ENCODE peak calls at places on chromosomes 6 and 20, in seven cellular contexts. Z is heart left ventricle, N is left lung, C is tibial nerve, I is GM23338, G is upper lobe of right lung, S is IMR-90. K is an unnamed sample.

GRCh38 chr6:168525926-168526630 is 85.1 kb downstream of the SMOC2 start:
- DNase-seq in Z (no peak), N (no peak), C (no peak), I (no peak), G (no peak), S (no peak), K (no peak)

GRCh38 chr6:77536701-77537100 is 73.4 kb upstream of the HTR1B start:
- DNase-seq in Z (no peak), N (no peak), C (no peak), I (no peak), G (no peak), S (no peak), K (no peak)

GRCh38 chr6:489001-489400 is 97.4 kb downstream of the IRF4 start:
- DNase-seq in Z (no peak), N (no peak), C (no peak), I (no peak), G (no peak), S (no peak), K (no peak)

GRCh38 chr6:152981989-152982767 is 663 bp downstream of the FBXO5 start:
- DNase-seq in Z (peak), N (no peak), C (no peak), I (peak), G (peak), S (no peak), K (peak)

GRCh38 chr6:12654107-12654506 is 62.5 kb upstream of the PHACTR1 start:
- DNase-seq in Z (no peak), N (no peak), C (no peak), I (no peak), G (no peak), S (no peak), K (no peak)

GRCh38 chr6:33898771-33899170 is 95.0 kb upstream of the MLN start:
- DNase-seq in Z (no peak), N (no peak), C (no peak), I (no peak), G (no peak), S (no peak), K (no peak)

GRCh38 chr6:112337209-112337638 is 9.9 kb upstream of the RFPL4B start:
- DNase-seq in Z (peak), N (peak), C (peak), I (peak), G (no peak), S (peak), K (peak)

GRCh38 chr6:157110620-157111019 is 212.7 kb downstream of the TMEM242 start:
- DNase-seq in Z (no peak), N (no peak), C (no peak), I (no peak), G (no peak), S (peak), K (no peak)

GRCh38 chr6:14889698-14890593 is 355.9 kb upstream of the JARID2 start:
- DNase-seq in Z (no peak), N (no peak), C (no peak), I (no peak), G (no peak), S (no peak), K (no peak)

GRCh38 chr6:107809966-107810365 is 14.1 kb downstream of the SCML4 start:
- DNase-seq in Z (no peak), N (no peak), C (no peak), I (no peak), G (no peak), S (no peak), K (no peak)

GRCh38 chr20:48222595-48223180 is 437.4 kb upstream of the SULF2 start:
- DNase-seq in Z (no peak), N (no peak), C (no peak), I (no peak), G (no peak), S (no peak), K (no peak)

GRCh38 chr20:20070871-20071726 is 18.8 kb downstream of the CFAP61 start:
- DNase-seq in Z (no peak), N (no peak), C (no peak), I (no peak), G (no peak), S (no peak), K (no peak)

GRCh38 chr20:19259182-19259591 is 46.7 kb downstream of the SLC24A3 start:
- DNase-seq in Z (no peak), N (no peak), C (no peak), I (no peak), G (no peak), S (no peak), K (no peak)

GRCh38 chr6:166341464-166341863 is 881 bp downstream of the SFT2D1 start:
- DNase-seq in Z (no peak), N (no peak), C (no peak), I (no peak), G (no peak), S (no peak), K (no peak)

GRCh38 chr6:34143884-34144580 is 1.9 kb downstream of the GRM4 start:
- DNase-seq in Z (no peak), N (no peak), C (no peak), I (peak), G (peak), S (no peak), K (no peak)

GRCh38 chr6:13427838-13428527 is 59.4 kb downstream of the GFOD1 start:
- DNase-seq in Z (no peak), N (peak), C (no peak), I (peak), G (no peak), S (no peak), K (no peak)

GRCh38 chr6:97591955-97592354 is 308.9 kb upstream of the MMS22L start:
- DNase-seq in Z (no peak), N (no peak), C (no peak), I (peak), G (no peak), S (no peak), K (no peak)

DNA sequence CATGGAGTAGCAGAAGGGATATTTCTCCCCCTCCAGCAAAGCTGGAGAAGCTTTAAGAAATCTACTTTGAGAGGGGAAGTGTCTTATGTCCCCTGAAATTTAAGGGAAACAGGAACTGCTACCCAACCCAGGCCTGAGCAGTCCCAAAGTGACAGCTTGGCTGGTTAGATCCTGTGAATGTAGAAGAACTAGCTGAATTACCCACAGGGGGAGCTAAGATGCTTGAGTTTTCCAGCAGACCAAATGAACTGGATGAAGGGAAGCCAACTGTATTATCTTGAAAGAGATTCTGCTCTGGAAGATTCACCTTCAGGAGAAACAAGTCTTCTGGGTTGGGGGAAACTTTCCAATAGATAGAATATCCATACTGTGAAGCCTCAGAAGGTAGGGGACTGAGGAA is 303.3 kb upstream of the MMS22L start:
- DNase-seq in Z (no peak), N (no peak), C (no peak), I (peak), G (no peak), S (peak), K (no peak)
- TF ChIP-seq CTCF in Z (peak), N (no peak), C (no peak), I (peak), G (no peak), S (peak), K (no peak)

GRCh38 chr6:40353967-40354452 is 233.2 kb downstream of the LRFN2 start:
- DNase-seq in Z (peak), N (no peak), C (no peak), I (no peak), G (no peak), S (no peak), K (no peak)

GRCh38 chr6:40352006-40352405 is 235.2 kb downstream of the LRFN2 start:
- DNase-seq in Z (peak), N (no peak), C (no peak), I (no peak), G (no peak), S (no peak), K (no peak)

GRCh38 chr6:40353197-40353966 is 233.8 kb downstream of the LRFN2 start:
- DNase-seq in Z (peak), N (no peak), C (no peak), I (no peak), G (no peak), S (no peak), K (no peak)

GRCh38 chr6:40350942-40351217 is 236.3 kb downstream of the LRFN2 start:
- DNase-seq in Z (peak), N (no peak), C (no peak), I (no peak), G (no peak), S (no peak), K (no peak)

DNA sequence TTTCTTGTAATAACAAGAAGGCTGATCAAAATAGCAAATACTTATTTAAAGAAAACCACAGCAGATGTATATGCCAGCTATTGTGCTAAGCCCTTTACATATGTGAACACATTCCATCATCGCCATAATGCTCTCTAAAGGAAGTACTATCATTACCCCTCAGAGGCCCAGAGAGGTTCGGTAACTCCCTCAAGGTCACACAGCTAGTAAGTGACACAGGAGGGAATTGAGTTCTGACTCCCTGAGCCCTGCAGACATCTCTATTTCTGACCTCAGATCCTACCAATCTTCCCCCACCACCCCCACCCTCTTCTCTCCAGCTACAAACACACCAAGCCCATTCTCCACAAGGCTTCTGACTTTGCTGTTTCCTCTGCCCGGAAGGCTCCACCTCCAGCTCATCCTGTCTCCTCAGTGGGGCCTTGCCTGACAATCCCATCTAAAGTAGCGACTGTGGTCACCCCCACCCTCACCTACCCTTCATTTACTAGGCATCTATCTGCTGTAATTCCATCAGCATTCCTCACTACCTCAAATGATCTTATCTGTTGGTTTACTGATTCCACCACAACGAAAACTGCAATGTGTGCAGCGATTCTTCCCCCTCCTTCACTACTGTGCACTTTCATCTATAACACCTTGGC is 234.5 kb downstream of the LRFN2 start:
- DNase-seq in Z (peak), N (no peak), C (no peak), I (no peak), G (no peak), S (no peak), K (no peak)
- H3K27ac ChIP-seq in Z (no peak), N (no peak), C (no peak), I (no peak), G (no peak), S (no peak), K (no peak)

GRCh38 chr6:160934157-160934556 is 57.4 kb upstream of the MAP3K4 start:
- DNase-seq in Z (no peak), N (no peak), C (no peak), I (no peak), G (no peak), S (no peak), K (no peak)

GRCh38 chr6:160929831-160930230 is 61.7 kb upstream of the MAP3K4 start:
- DNase-seq in Z (no peak), N (no peak), C (no peak), I (no peak), G (no peak), S (no peak), K (no peak)

GRCh38 chr6:160933256-160933655 is 58.3 kb upstream of the MAP3K4 start:
- DNase-seq in Z (no peak), N (no peak), C (no peak), I (peak), G (no peak), S (no peak), K (no peak)

GRCh38 chr6:160930547-160931377 is 60.8 kb upstream of the MAP3K4 start:
- DNase-seq in Z (peak), N (peak), C (peak), I (peak), G (peak), S (peak), K (peak)

DNA sequence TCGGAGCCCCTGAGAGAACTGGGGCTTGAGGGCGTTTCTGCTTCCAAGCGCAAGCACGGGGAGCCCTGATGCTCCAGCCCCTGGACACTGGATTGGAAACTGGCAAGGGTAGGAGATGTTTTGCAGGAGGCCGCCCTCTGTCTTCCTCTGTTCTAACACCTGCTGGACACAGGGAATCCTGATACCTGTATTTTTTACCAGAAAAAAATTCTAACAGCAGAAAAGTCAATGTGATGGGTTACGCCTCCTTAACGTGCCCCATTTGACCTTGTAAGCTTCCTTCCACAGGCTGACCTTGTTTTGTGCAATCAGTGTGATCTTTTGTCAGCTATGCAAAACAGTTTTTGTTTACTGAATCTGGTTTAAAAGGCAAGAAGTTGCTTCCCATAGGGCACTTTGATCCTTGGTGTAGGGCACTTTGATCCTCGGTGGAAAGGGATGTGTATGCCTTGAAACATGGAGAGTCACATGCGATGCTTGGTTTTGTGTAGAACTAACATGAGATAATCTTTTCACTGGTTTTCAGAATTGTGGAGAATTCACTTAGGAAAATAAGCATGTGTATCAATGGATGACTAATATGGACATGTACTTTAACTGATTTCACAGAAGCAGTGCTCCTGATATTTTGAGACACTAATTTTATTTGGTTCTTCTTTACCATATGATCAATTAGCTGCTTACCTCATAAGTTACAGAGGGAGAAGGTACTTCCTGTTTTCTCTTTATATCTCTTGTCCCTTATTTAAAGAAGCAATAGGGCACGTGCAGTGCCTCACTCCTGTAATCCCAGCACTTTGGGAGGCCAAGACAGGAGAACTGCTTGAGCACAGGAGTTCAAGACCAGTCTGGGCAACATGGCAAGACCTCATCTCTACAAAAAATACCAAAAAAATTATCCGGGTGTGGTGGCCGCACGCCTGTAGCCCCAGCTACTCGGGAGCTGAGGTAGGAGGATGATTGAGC is 59.9 kb upstream of the MAP3K4 start:
- DNase-seq in Z (no peak), N (no peak), C (no peak), I (peak), G (no peak), S (no peak), K (no peak)
- H3K4me3 ChIP-seq in Z (peak), N (peak), C (peak), I (peak), G (peak), S (no peak), K (peak)

DNA sequence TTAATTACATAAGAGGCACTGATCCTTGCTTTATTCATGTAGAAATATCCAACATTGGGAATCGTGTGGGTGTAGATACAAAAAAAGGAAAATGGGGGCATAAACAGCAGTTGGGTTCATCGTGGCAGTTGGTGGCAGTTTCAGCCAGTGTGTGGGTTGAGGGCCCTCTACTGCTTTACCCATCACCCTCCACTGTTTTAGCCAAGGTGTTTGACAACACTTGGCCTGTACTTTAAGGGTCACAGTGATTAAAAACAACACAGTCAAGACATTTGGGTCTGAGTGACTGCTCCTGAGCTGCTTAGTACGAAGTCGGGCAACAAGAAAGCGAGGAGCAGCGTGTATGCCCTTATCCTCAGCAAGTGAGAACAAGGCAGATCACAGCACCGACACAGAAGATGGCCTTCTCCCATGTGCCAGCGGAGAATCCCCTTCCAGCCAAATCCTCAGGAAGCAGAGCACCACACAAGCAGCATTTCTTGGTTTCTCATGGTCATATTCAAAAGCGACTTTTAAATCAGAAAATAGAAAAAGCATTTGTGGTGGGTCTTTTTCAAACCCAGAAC is 23.7 kb downstream of the EIF2S2 start:
- DNase-seq in Z (no peak), N (no peak), C (no peak), I (no peak), G (no peak), S (no peak), K (no peak)
- TF ChIP-seq CTCF in Z (no peak), N (no peak), C (no peak), I (no peak), G (no peak), S (no peak), K (no peak)

DNA sequence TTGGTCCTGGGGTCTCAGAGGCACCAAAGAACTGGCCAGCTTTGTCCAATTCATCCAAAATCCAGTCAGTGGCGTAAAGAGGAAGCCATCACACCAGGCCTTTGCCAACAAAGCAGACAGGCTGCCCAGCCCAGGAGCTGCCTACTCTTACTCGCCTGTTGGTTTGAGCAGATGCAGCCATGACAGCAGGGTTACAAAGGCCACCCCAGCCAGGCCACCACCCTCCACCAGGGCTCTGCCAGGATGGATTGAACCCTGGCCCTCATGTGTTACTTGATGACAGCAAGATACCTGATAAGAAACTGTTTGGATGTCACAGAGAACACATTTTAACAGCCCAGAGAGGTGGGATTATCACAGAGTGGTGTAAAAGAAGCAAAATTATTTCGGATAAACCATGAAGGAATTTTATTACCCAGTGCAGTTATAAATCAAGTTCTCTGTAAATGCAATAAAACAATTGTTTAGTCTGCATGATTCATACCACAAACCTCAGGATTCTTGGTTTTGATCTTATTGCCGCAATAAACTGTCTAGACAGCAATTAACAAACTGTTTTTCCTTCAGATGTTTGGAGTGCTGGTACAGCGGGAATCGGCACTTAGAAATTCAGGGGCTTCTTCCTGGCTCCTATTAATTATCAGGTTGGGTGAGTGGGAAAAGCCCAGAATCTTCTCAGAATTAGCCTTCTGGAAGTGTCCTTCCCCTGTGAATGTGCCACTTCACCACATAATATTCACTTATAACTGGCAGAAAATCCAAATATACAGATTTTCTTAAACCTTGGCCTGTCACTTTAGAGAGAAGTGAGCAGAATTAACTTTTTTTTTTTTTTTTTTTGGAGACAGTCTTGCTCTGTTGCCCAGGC is 57.9 kb upstream of the SALL4 start:
- DNase-seq in Z (no peak), N (no peak), C (no peak), I (no peak), G (no peak), S (peak), K (no peak)
- H3K27ac ChIP-seq in Z (no peak), N (no peak), C (no peak), I (no peak), G (no peak), S (no peak), K (no peak)

GRCh38 chr20:63659370-63659769 is 1.3 kb downstream of the RTEL1 start:
- DNase-seq in Z (no peak), N (no peak), C (no peak), I (no peak), G (no peak), S (no peak), K (no peak)
- H3K4me3 ChIP-seq in Z (peak), N (peak), C (peak), I (peak), G (peak), S (peak), K (peak)

GRCh38 chr6:69105288-69105687 is 470.2 kb downstream of the ADGRB3 start:
- DNase-seq in Z (no peak), N (no peak), C (no peak), I (peak), G (no peak), S (no peak), K (no peak)
- TF ChIP-seq CTCF in Z (no peak), N (no peak), C (no peak), I (peak), G (no peak), S (peak), K (no peak)

GRCh38 chr6:3358413-3359090 is 98.3 kb downstream of the SLC22A23 start:
- DNase-seq in Z (no peak), N (no peak), C (no peak), I (no peak), G (no peak), S (no peak), K (no peak)

GRCh38 chr6:3356056-3356823 is 97.5 kb downstream of the PSMG4 start:
- DNase-seq in Z (peak), N (peak), C (peak), I (peak), G (peak), S (peak), K (peak)

GRCh38 chr6:3357669-3358068 is 98.9 kb downstream of the PSMG4 start:
- DNase-seq in Z (no peak), N (no peak), C (no peak), I (no peak), G (no peak), S (no peak), K (no peak)

GRCh38 chr6:3355358-3356055 is 96.8 kb downstream of the PSMG4 start:
- DNase-seq in Z (peak), N (no peak), C (peak), I (peak), G (no peak), S (no peak), K (no peak)

GRCh38 chr6:3356824-3357420 is 98.2 kb downstream of the PSMG4 start:
- DNase-seq in Z (no peak), N (no peak), C (no peak), I (no peak), G (no peak), S (no peak), K (no peak)
- H3K27ac ChIP-seq in Z (peak), N (peak), C (peak), I (peak), G (peak), S (no peak), K (peak)